ENCODE peak calls at places on chromosomes 5 and 9, in six cellular contexts. P is A549, N is fibroblast of the aortic adventitia, T is neural progenitor cell, M is cardiac fibroblast, F is bronchial epithelial cell. E is an unnamed sample.

GRCh38 chr5:61969761-61970160 is 336.2 kb upstream of the KIF2A start:
- DNase-seq in P (no peak), N (no peak), T (no peak), M (no peak), F (peak; percentile 39), E (no peak)

GRCh38 chr5:172005708-172006377 is 595 bp downstream of the FBXW11 start:
- DNase-seq in P (peak; percentile 28), N (no peak), T (peak; percentile 69), M (peak; percentile 29), F (peak; percentile 17), E (peak; percentile 68)

GRCh38 chr5:1709186-1709803 is 90.3 kb downstream of the MRPL36 start:
- DNase-seq in P (no peak), N (no peak), T (peak; percentile 28), M (no peak), F (no peak), E (no peak)

GRCh38 chr5:156201793-156202388 is 125.1 kb upstream of the SGCD start:
- DNase-seq in P (peak; percentile 32), N (no peak), T (peak; percentile 20), M (peak; percentile 43), F (peak; percentile 5), E (no peak)

GRCh38 chr9:121107041-121107440 is 32.3 kb downstream of the CNTRL start:
- DNase-seq in P (peak; percentile 27), N (peak; percentile 17), T (no peak), M (no peak), F (peak; percentile 68), E (no peak)

GRCh38 chr9:13481274-13481673 is 201.8 kb upstream of the MPDZ start:
- DNase-seq in P (no peak), N (peak; percentile 14), T (no peak), M (no peak), F (peak; percentile 18), E (no peak)

GRCh38 chr9:80030801-80031200 is 459.0 kb downstream of the TLE4 start:
- DNase-seq in P (no peak), N (no peak), T (no peak), M (no peak), F (no peak), E (no peak)

GRCh38 chr9:94002316-94003140 is 47.4 kb upstream of the BARX1 start:
- DNase-seq in P (peak; percentile 20), N (peak; percentile 63), T (peak; percentile 83), M (peak; percentile 72), F (peak; percentile 55), E (no peak)

GRCh38 chr5:115461506-115462290 is 82.9 kb downstream of the FEM1C start:
- DNase-seq in P (peak; percentile 38), N (peak; percentile 76), T (no peak), M (peak; percentile 92), F (peak; percentile 94), E (no peak)

GRCh38 chr9:135990468-135991429 is 29.6 kb upstream of the UBAC1 start:
- DNase-seq in P (no peak), N (peak; percentile 56), T (peak; percentile 95), M (peak; percentile 62), F (peak; percentile 3), E (peak; percentile 66)

GRCh38 chr9:134993996-134994720 is 76.4 kb upstream of the FCN1 start:
- DNase-seq in P (no peak), N (no peak), T (no peak), M (no peak), F (no peak), E (no peak)

GRCh38 chr5:165202144-165202910 is 1696.9 kb downstream of the MAT2B start:
- DNase-seq in P (no peak), N (peak; percentile 7), T (no peak), M (no peak), F (no peak), E (no peak)

GRCh38 chr9:127968717-127969383 is 11.9 kb downstream of the EEIG1 start:
- DNase-seq in P (peak; percentile 67), N (peak; percentile 92), T (no peak), M (peak; percentile 93), F (peak; percentile 86), E (peak; percentile 82)

GRCh38 chr9:115262952-115263351 is 145.0 kb upstream of the TNC start:
- DNase-seq in P (no peak), N (peak; percentile 21), T (no peak), M (peak; percentile 29), F (peak; percentile 82), E (no peak)

GRCh38 chr5:150738862-150739261 is 20.0 kb downstream of the DCTN4 start:
- DNase-seq in P (no peak), N (no peak), T (no peak), M (no peak), F (no peak), E (no peak)

GRCh38 chr5:178309271-178310008 is 76.8 kb upstream of the PHYKPL start:
- DNase-seq in P (no peak), N (no peak), T (no peak), M (no peak), F (no peak), E (no peak)
- TF ChIP-seq CTCF in P (no peak), N (no peak), T (no peak), M (no peak), F (no peak), E (no peak)

DNA sequence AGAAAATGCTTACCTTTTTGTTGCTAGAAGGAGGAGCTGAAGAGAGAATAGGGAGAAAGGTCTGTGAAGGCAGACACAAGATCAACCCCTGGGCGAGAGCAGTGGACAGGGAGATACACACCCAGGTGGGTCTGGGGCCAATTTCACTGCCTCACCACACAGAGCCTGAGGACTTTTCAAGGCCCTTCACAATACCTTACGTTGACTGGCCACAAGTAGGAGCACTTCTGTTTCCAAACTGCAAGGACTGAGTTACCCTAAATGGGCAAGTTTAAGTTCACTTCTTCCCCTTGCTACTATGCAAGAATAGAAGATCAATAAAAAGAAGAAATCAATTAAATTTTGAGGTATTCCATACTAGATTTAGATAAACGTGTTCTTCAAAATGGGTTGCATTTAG is 174.5 kb upstream of the SLC12A2 start:
- DNase-seq in P (peak; percentile 39), N (peak; percentile 65), T (peak; percentile 51), M (peak; percentile 78), F (peak; percentile 70), E (no peak)
- TF ChIP-seq CTCF in P (peak; percentile 69), N (peak; percentile 73), T (peak; percentile 64), M (peak; percentile 79), F (peak; percentile 79), E (peak; percentile 53)

GRCh38 chr5:6291961-6292360 is 86.4 kb downstream of the MED10 start:
- DNase-seq in P (no peak), N (peak; percentile 7), T (peak; percentile 69), M (peak; percentile 11), F (peak; percentile 25), E (no peak)
- TF ChIP-seq CTCF in P (no peak), N (peak; percentile 16), T (peak; percentile 60), M (peak; percentile 11), F (peak; percentile 33), E (peak; percentile 33)

GRCh38 chr5:42949348-42950090 is 90.6 kb downstream of the ANXA2R start:
- DNase-seq in P (peak; percentile 80), N (peak; percentile 82), T (no peak), M (peak; percentile 81), F (peak; percentile 30), E (peak; percentile 53)
- TF ChIP-seq CTCF in P (peak; percentile 33), N (peak; percentile 61), T (no peak), M (peak; percentile 51), F (peak; percentile 25), E (peak; percentile 32)

GRCh38 chr9:108756746-108757490 is 98.9 kb downstream of the ACTL7B start:
- DNase-seq in P (peak; percentile 22), N (no peak), T (peak; percentile 35), M (no peak), F (peak; percentile 78), E (no peak)
- TF ChIP-seq CTCF in P (peak; percentile 33), N (peak; percentile 16), T (peak; percentile 52), M (peak; percentile 27), F (peak; percentile 47), E (no peak)

GRCh38 chr5:25327173-25327572 is 682.4 kb upstream of the CDH10 start:
- DNase-seq in P (no peak), N (no peak), T (no peak), M (no peak), F (no peak), E (no peak)

GRCh38 chr5:25334288-25334790 is 689.6 kb upstream of the CDH10 start:
- DNase-seq in P (no peak), N (no peak), T (peak; percentile 76), M (no peak), F (no peak), E (no peak)

DNA sequence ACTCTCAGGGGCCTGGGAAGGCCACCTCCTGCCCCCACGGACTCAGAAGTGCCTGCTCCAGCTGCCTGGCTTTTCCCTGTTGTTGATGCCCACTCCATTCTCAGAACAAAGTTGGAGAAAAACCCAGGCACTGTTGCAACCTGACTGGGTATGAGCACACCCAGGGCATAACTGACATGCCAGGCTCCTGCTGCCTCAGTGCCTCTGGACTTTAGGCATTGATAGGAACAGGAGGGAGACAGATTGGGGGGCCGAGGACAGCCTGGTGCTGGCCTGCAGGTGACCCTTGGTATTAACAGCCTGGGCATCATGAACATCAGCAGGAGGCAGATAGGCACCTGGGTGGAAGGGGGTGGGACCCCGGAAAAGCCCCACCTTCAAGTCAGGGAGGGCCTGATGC is 685.9 kb upstream of the CDH10 start:
- DNase-seq in P (no peak), N (no peak), T (no peak), M (no peak), F (no peak), E (no peak)
- TF ChIP-seq CTCF in P (no peak), N (no peak), T (no peak), M (no peak), F (no peak), E (no peak)

GRCh38 chr5:77359231-77359630 is 132.9 kb downstream of the WDR41 start:
- DNase-seq in P (no peak), N (no peak), T (no peak), M (no peak), F (no peak), E (no peak)
- TF ChIP-seq CTCF in P (no peak), N (no peak), T (no peak), M (no peak), F (no peak), E (no peak)

DNA sequence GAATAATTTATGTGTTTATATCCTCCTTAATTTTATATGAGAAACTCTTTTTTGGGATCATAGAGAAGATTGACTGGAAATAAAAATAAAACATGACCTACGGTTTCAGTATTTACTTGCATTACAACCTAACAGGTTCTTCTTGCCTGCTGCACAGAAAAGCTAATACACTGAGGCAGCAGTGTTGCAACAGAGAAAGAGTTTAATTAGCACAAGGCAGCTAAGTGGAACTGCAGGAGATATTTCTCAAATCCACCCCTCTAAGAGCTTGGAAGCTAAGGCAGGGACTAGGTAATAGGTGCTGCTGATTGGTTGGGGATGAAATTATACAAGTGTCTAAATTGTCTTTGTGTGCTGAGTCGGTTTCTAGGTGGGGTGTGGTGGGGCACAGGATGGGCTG is 380.9 kb downstream of the DIRAS2 start:
- DNase-seq in P (no peak), N (no peak), T (no peak), M (no peak), F (no peak), E (no peak)
- TF ChIP-seq CTCF in P (no peak), N (no peak), T (no peak), M (no peak), F (no peak), E (no peak)

GRCh38 chr9:126301985-126302603 is 24.5 kb upstream of the MVB12B start:
- DNase-seq in P (peak; percentile 75), N (peak; percentile 67), T (peak; percentile 81), M (peak; percentile 72), F (peak; percentile 60), E (peak; percentile 49)
- TF ChIP-seq CTCF in P (peak; percentile 69), N (peak; percentile 82), T (peak; percentile 83), M (peak; percentile 83), F (peak; percentile 75), E (peak; percentile 72)

E was measured in heart left ventricle.